ENCODE peak calls at places on chromosomes 16 and 17, in nine cellular contexts. O is astrocyte of the spinal cord, V is H1, K is bronchial epithelial cell, T is tibial artery, F is lung, Q is transverse colon, P is AG04450, I is right atrium auricular region. J is an unnamed sample.

GRCh38 chr16:1961651-1962067 is 2.3 kb downstream of the NDUFB10 start:
- DNase-seq in O (no peak), V (no peak), K (no peak), T (no peak), F (no peak), Q (no peak), P (no peak), I (no peak), J (no peak)

GRCh38 chr16:56265184-56265583 is 73.9 kb downstream of the GNAO1 start:
- DNase-seq in O (no peak), V (no peak), K (no peak), T (peak), F (no peak), Q (no peak), P (no peak), I (no peak), J (no peak)

GRCh38 chr17:40888321-40888720 is 3.3 kb upstream of the KRT20 start:
- DNase-seq in O (no peak), V (no peak), K (no peak), T (no peak), F (no peak), Q (no peak), P (no peak), I (no peak), J (no peak)

GRCh38 chr17:28384281-28385036 is 13.0 kb downstream of the SARM1 start:
- DNase-seq in O (no peak), V (peak), K (peak), T (peak), F (peak), Q (peak), P (no peak), I (no peak), J (peak)

GRCh38 chr17:43068570-43069367 is 43.7 kb downstream of the RND2 start:
- DNase-seq in O (no peak), V (no peak), K (no peak), T (no peak), F (no peak), Q (no peak), P (no peak), I (no peak), J (no peak)

GRCh38 chr17:78838574-78839005 is 2.0 kb downstream of the USP36 start:
- DNase-seq in O (no peak), V (no peak), K (no peak), T (no peak), F (peak), Q (peak), P (no peak), I (no peak), J (no peak)

GRCh38 chr17:32626371-32626770 is 139.6 kb downstream of the CDK5R1 start:
- DNase-seq in O (no peak), V (no peak), K (no peak), T (no peak), F (no peak), Q (no peak), P (no peak), I (no peak), J (no peak)

GRCh38 chr17:2190014-2190413 is 113.6 kb downstream of the SMG6 start:
- DNase-seq in O (no peak), V (no peak), K (no peak), T (no peak), F (no peak), Q (peak), P (no peak), I (no peak), J (no peak)

GRCh38 chr16:51591480-51591879 is 440.4 kb upstream of the SALL1 start:
- DNase-seq in O (no peak), V (no peak), K (no peak), T (no peak), F (no peak), Q (no peak), P (no peak), I (no peak), J (no peak)

GRCh38 chr17:74542727-74543383 is 3.1 kb downstream of the CD300C start:
- DNase-seq in O (no peak), V (no peak), K (no peak), T (no peak), F (no peak), Q (no peak), P (no peak), I (no peak), J (no peak)

GRCh38 chr17:49952209-49952911 is 16.6 kb upstream of the DLX4 start:
- DNase-seq in O (peak), V (peak), K (peak), T (peak), F (peak), Q (peak), P (peak), I (peak), J (peak)

GRCh38 chr16:82703156-82703555 is 76.4 kb downstream of the CDH13 start:
- DNase-seq in O (no peak), V (no peak), K (no peak), T (no peak), F (no peak), Q (no peak), P (no peak), I (no peak), J (no peak)

GRCh38 chr17:77352441-77352840 is 211.7 kb downstream of the SEC14L1 start:
- DNase-seq in O (no peak), V (no peak), K (no peak), T (no peak), F (peak), Q (no peak), P (no peak), I (peak), J (no peak)

GRCh38 chr17:4679652-4680051 is 24.3 kb downstream of the PELP1 start:
- DNase-seq in O (peak), V (no peak), K (peak), T (no peak), F (no peak), Q (no peak), P (peak), I (no peak), J (peak)

GRCh38 chr17:6164996-6165395 is 94.8 kb downstream of the WSCD1 start:
- DNase-seq in O (no peak), V (no peak), K (no peak), T (no peak), F (no peak), Q (no peak), P (no peak), I (no peak), J (no peak)

GRCh38 chr16:71412270-71413160 is 29.3 kb downstream of the TLE7 start:
- DNase-seq in O (peak), V (peak), K (peak), T (no peak), F (peak), Q (peak), P (peak), I (peak), J (peak)

GRCh38 chr17:68353121-68353521 is 61.8 kb downstream of the ARSG start:
- DNase-seq in O (no peak), V (no peak), K (no peak), T (no peak), F (no peak), Q (no peak), P (no peak), I (no peak), J (no peak)

GRCh38 chr17:31388351-31388750 is 3.1 kb upstream of the RAB11FIP4 start:
- DNase-seq in O (no peak), V (no peak), K (no peak), T (peak), F (no peak), Q (no peak), P (no peak), I (no peak), J (no peak)

GRCh38 chr16:47058295-47059086 is 85.0 kb upstream of the DNAJA2 start:
- DNase-seq in O (no peak), V (no peak), K (no peak), T (peak), F (no peak), Q (peak), P (no peak), I (no peak), J (no peak)

GRCh38 chr17:82216301-82217119 is 3.9 kb upstream of the CCDC57 start:
- DNase-seq in O (peak), V (no peak), K (peak), T (peak), F (peak), Q (peak), P (no peak), I (peak), J (peak)

GRCh38 chr16:77172964-77173363 is 18.0 kb upstream of the MON1B start:
- DNase-seq in O (no peak), V (no peak), K (peak), T (no peak), F (no peak), Q (no peak), P (no peak), I (no peak), J (no peak)

DNA sequence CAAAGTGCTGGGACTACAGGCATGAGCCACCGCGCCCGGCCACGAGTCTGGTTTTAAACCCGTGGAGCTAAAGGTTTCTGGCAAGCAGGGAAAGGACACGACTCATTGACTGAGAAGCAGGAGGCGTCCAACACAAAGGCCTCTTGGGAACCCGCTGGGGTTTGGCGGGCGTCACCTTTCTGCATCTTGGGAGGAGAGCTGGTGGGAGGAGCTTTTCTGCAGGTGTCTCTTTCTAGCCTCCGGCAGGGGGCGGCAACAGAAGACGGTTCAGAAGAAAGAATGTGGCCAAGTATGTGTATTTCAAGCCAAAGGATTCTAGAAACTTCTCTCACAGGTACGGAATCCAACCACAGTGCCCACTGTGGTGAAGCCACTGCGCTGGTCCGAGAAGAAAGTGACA is 97.4 kb downstream of the MRM3 start:
- DNase-seq in O (peak), V (peak), K (peak), T (peak), F (peak), Q (peak), P (no peak), I (peak), J (peak)
- TF ChIP-seq CTCF in O (peak), V (peak), K (peak), T (peak), F (peak), Q (peak), P (no peak), I (peak), J (peak)

GRCh38 chr17:61392679-61393078 is 7.0 kb upstream of the TBX2 start:
- DNase-seq in O (no peak), V (no peak), K (no peak), T (no peak), F (no peak), Q (no peak), P (no peak), I (no peak), J (no peak)

GRCh38 chr17:61393550-61393903 is 6.1 kb upstream of the TBX2 start:
- DNase-seq in O (no peak), V (no peak), K (peak), T (no peak), F (no peak), Q (no peak), P (no peak), I (no peak), J (peak)

GRCh38 chr17:61394630-61395408 is 4.8 kb upstream of the TBX2 start:
- DNase-seq in O (no peak), V (no peak), K (no peak), T (peak), F (no peak), Q (no peak), P (no peak), I (no peak), J (no peak)

GRCh38 chr17:61395409-61395982 is 4.1 kb upstream of the TBX2 start:
- DNase-seq in O (no peak), V (peak), K (no peak), T (no peak), F (no peak), Q (no peak), P (no peak), I (no peak), J (no peak)

GRCh38 chr17:61393904-61394629 is 5.6 kb upstream of the TBX2 start:
- DNase-seq in O (no peak), V (no peak), K (no peak), T (peak), F (no peak), Q (no peak), P (no peak), I (no peak), J (no peak)
- TF ChIP-seq CTCF in O (no peak), V (no peak), K (no peak), T (no peak), F (no peak), Q (no peak), P (no peak), I (no peak), J (no peak)

GRCh38 chr17:48830840-48831548 is at the start of gene CALCOCO2:
- DNase-seq in O (peak), V (peak), K (peak), T (peak), F (peak), Q (peak), P (peak), I (peak), J (peak)
- TF ChIP-seq CTCF in O (no peak), V (no peak), K (no peak), T (peak), F (no peak), Q (no peak), P (no peak), I (peak), J (no peak)

DNA sequence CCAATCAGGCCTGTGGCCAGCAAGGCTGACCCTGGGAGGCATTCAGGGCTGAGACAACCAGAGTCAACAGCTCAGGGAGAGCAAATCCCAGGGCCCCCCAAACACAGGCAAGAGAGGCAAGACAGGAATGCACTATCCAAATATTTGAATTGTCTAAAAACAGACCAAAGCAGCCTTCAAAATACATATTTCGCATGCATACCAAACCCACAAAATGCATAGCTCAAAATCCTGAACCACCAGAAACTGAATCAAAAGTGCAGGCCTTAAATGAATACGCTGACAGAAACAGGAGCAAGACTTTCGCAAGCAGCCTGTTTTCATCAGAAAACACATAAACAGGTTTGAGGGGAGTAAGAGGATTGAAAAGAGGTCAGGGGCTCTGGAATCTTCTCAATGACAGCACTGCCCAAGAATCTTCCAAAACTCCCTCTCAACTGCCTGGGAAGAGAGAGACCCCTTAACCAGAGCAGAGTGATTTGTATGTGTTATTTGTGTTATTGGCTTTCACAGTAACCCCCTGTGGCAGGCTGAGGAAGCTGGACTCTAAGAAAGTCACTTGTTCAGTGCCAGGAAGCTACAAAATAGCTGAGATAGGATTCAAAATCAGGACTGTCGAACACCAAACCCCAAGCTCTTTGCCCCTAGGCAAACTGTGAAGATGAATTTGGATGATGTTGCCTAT is 213.5 kb upstream of the CDH5 start:
- DNase-seq in O (peak), V (no peak), K (no peak), T (no peak), F (no peak), Q (no peak), P (peak), I (no peak), J (no peak)
- TF ChIP-seq CTCF in O (peak), V (no peak), K (no peak), T (no peak), F (no peak), Q (no peak), P (peak), I (no peak), J (no peak)